ENCODE peak calls at places on chromosome 5, in seven cellular contexts. One of them, this sample, is unnamed.

GRCh38 chr5:206927-207536 is 10.9 kb downstream of the CCDC127 start:
- DNase-seq in spleen: no peak
- DNase-seq in prostate gland: no peak
- DNase-seq in suprapubic skin: no peak
- DNase-seq in IMR-90: no peak
- DNase-seq in upper lobe of left lung: no peak
- DNase-seq in transverse colon: no peak
- DNase-seq in this sample: no peak

GRCh38 chr5:54867310-54867944 is 118.0 kb downstream of the ESM1 start:
- DNase-seq in transverse colon: no peak
- DNase-seq in prostate gland: no peak
- DNase-seq in upper lobe of left lung: no peak
- DNase-seq in spleen: no peak
- DNase-seq in IMR-90: peak; percentile 75
- DNase-seq in suprapubic skin: no peak
- DNase-seq in this sample: no peak

GRCh38 chr5:96652769-96653455 is 9.3 kb upstream of the CAST start:
- DNase-seq in IMR-90: peak; percentile 30
- DNase-seq in prostate gland: no peak
- DNase-seq in suprapubic skin: no peak
- DNase-seq in transverse colon: no peak
- DNase-seq in spleen: no peak
- DNase-seq in upper lobe of left lung: no peak
- DNase-seq in this sample: no peak

GRCh38 chr5:72018158-72018803 is 89.0 kb upstream of the MAP1B start:
- DNase-seq in prostate gland: no peak
- DNase-seq in transverse colon: peak; percentile 71
- DNase-seq in spleen: peak; percentile 72
- DNase-seq in suprapubic skin: no peak
- DNase-seq in upper lobe of left lung: peak; percentile 29
- DNase-seq in IMR-90: peak; percentile 58
- DNase-seq in this sample: no peak

GRCh38 chr5:151157426-151158286 is at the start of gene ANXA6:
- DNase-seq in transverse colon: peak; percentile 81
- DNase-seq in suprapubic skin: peak; percentile 86
- DNase-seq in upper lobe of left lung: peak; percentile 94
- DNase-seq in prostate gland: peak; percentile 84
- DNase-seq in spleen: peak; percentile 96
- DNase-seq in IMR-90: peak; percentile 73
- DNase-seq in this sample: peak; percentile 84

GRCh38 chr5:67350185-67350584 is 153.6 kb upstream of the CD180 start:
- DNase-seq in IMR-90: no peak
- DNase-seq in suprapubic skin: no peak
- DNase-seq in prostate gland: no peak
- DNase-seq in transverse colon: no peak
- DNase-seq in upper lobe of left lung: peak; percentile 24
- DNase-seq in spleen: no peak
- DNase-seq in this sample: no peak

GRCh38 chr5:150068472-150068871 is 17.9 kb downstream of the CSF1R start:
- DNase-seq in upper lobe of left lung: no peak
- DNase-seq in transverse colon: no peak
- DNase-seq in IMR-90: no peak
- DNase-seq in prostate gland: no peak
- DNase-seq in spleen: peak; percentile 72
- DNase-seq in suprapubic skin: peak; percentile 57
- DNase-seq in this sample: no peak

GRCh38 chr5:135333737-135334515 is 65.1 kb downstream of the MACROH2A1 start:
- DNase-seq in prostate gland: no peak
- DNase-seq in upper lobe of left lung: no peak
- DNase-seq in IMR-90: peak; percentile 40
- DNase-seq in suprapubic skin: no peak
- DNase-seq in spleen: no peak
- DNase-seq in transverse colon: no peak
- DNase-seq in this sample: no peak

GRCh38 chr5:179371123-179371515 is 25.9 kb upstream of the ADAMTS2 start:
- DNase-seq in prostate gland: no peak
- DNase-seq in spleen: no peak
- DNase-seq in IMR-90: no peak
- DNase-seq in transverse colon: no peak
- DNase-seq in upper lobe of left lung: no peak
- DNase-seq in suprapubic skin: no peak
- DNase-seq in this sample: peak; percentile 10

GRCh38 chr5:79641414-79641813 is 29.2 kb downstream of the TENT2 start:
- DNase-seq in IMR-90: no peak
- DNase-seq in suprapubic skin: no peak
- DNase-seq in prostate gland: no peak
- DNase-seq in spleen: no peak
- DNase-seq in transverse colon: no peak
- DNase-seq in upper lobe of left lung: no peak
- DNase-seq in this sample: no peak

GRCh38 chr5:5381259-5382006 is 41.0 kb upstream of the ICE1 start:
- DNase-seq in upper lobe of left lung: no peak
- DNase-seq in IMR-90: no peak
- DNase-seq in suprapubic skin: no peak
- DNase-seq in spleen: no peak
- DNase-seq in transverse colon: no peak
- DNase-seq in prostate gland: no peak
- DNase-seq in this sample: no peak

GRCh38 chr5:164007062-164007461 is 501.6 kb downstream of the MAT2B start:
- DNase-seq in IMR-90: no peak
- DNase-seq in spleen: no peak
- DNase-seq in transverse colon: no peak
- DNase-seq in suprapubic skin: no peak
- DNase-seq in prostate gland: no peak
- DNase-seq in upper lobe of left lung: no peak
- DNase-seq in this sample: no peak

GRCh38 chr5:36363101-36363500 is 61.4 kb upstream of the RANBP3L start:
- DNase-seq in suprapubic skin: no peak
- DNase-seq in IMR-90: peak; percentile 43
- DNase-seq in upper lobe of left lung: no peak
- DNase-seq in spleen: no peak
- DNase-seq in transverse colon: no peak
- DNase-seq in prostate gland: no peak
- DNase-seq in this sample: no peak

GRCh38 chr5:144142030-144142825 is 28.2 kb downstream of the YIPF5 start:
- DNase-seq in IMR-90: peak; percentile 67
- DNase-seq in prostate gland: no peak
- DNase-seq in suprapubic skin: no peak
- DNase-seq in upper lobe of left lung: no peak
- DNase-seq in transverse colon: no peak
- DNase-seq in spleen: no peak
- DNase-seq in this sample: no peak

GRCh38 chr5:171357843-171358242 is 29.8 kb upstream of the NPM1 start:
- DNase-seq in transverse colon: no peak
- DNase-seq in spleen: peak; percentile 1
- DNase-seq in IMR-90: no peak
- DNase-seq in suprapubic skin: no peak
- DNase-seq in upper lobe of left lung: no peak
- DNase-seq in prostate gland: no peak
- DNase-seq in this sample: no peak

GRCh38 chr5:10676224-10676623 is 84.8 kb downstream of the DAP start:
- DNase-seq in transverse colon: no peak
- DNase-seq in upper lobe of left lung: no peak
- DNase-seq in spleen: no peak
- DNase-seq in IMR-90: peak; percentile 17
- DNase-seq in prostate gland: no peak
- DNase-seq in suprapubic skin: peak; percentile 59
- DNase-seq in this sample: no peak

GRCh38 chr5:125835293-125836172 is 587.7 kb upstream of the GRAMD2B start:
- DNase-seq in spleen: no peak
- DNase-seq in suprapubic skin: no peak
- DNase-seq in transverse colon: peak; percentile 39
- DNase-seq in upper lobe of left lung: peak; percentile 51
- DNase-seq in IMR-90: peak; percentile 40
- DNase-seq in prostate gland: no peak
- DNase-seq in this sample: no peak

GRCh38 chr5:67897980-67898379 is 317.6 kb upstream of the PIK3R1 start:
- DNase-seq in prostate gland: no peak
- DNase-seq in upper lobe of left lung: no peak
- DNase-seq in IMR-90: no peak
- DNase-seq in transverse colon: no peak
- DNase-seq in spleen: no peak
- DNase-seq in suprapubic skin: no peak
- DNase-seq in this sample: no peak

GRCh38 chr5:154479160-154479943 is 1.3 kb upstream of the HAND1 start:
- DNase-seq in suprapubic skin: no peak
- DNase-seq in spleen: peak; percentile 66
- DNase-seq in upper lobe of left lung: no peak
- DNase-seq in transverse colon: no peak
- DNase-seq in IMR-90: no peak
- DNase-seq in prostate gland: no peak
- DNase-seq in this sample: no peak

GRCh38 chr5:154478224-154478565 is at the start of gene HAND1:
- DNase-seq in prostate gland: no peak
- DNase-seq in suprapubic skin: no peak
- DNase-seq in IMR-90: no peak
- DNase-seq in upper lobe of left lung: peak; percentile 36
- DNase-seq in transverse colon: peak; percentile 75
- DNase-seq in spleen: no peak
- DNase-seq in this sample: no peak

GRCh38 chr5:154479944-154480750 is 2.1 kb upstream of the HAND1 start:
- DNase-seq in suprapubic skin: no peak
- DNase-seq in transverse colon: no peak
- DNase-seq in spleen: peak; percentile 35
- DNase-seq in IMR-90: no peak
- DNase-seq in upper lobe of left lung: no peak
- DNase-seq in prostate gland: no peak
- DNase-seq in this sample: no peak

GRCh38 chr5:154477382-154478223 is 424 bp downstream of the HAND1 start:
- DNase-seq in prostate gland: no peak
- DNase-seq in spleen: no peak
- DNase-seq in upper lobe of left lung: no peak
- DNase-seq in suprapubic skin: no peak
- DNase-seq in transverse colon: no peak
- DNase-seq in IMR-90: peak; percentile 1
- DNase-seq in this sample: no peak

DNA sequence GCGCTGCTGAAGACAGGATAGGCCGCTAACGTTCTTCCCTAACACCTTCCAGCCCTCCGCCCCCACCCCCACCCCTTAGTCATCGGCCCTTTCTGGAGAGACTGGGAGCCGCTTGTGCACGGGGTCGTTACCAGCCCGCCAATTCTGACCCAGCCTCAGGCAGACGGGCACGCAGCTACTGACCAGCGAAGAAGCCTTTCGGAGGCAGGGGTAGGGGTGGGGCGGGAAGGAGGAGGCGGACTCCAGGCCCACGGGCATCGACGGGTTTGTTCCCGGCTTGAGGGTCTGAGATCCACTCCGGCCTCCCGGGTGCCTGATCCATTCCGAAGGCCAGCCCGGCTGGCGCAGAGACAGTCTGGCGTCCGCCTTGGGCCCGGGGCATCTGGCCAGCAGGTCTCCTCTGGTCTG is 729 bp upstream of the HAND1 start:
- DNase-seq in transverse colon: no peak
- DNase-seq in spleen: no peak
- DNase-seq in suprapubic skin: no peak
- DNase-seq in prostate gland: no peak
- DNase-seq in IMR-90: no peak
- DNase-seq in upper lobe of left lung: no peak
- DNase-seq in this sample: no peak
- H3K4me3 ChIP-seq in transverse colon: peak overlapping the region; percentile 15
- H3K4me3 ChIP-seq in spleen: no peak overlapping the region
- H3K4me3 ChIP-seq in suprapubic skin: peak overlapping the region; percentile 50
- H3K4me3 ChIP-seq in prostate gland: no peak overlapping the region
- H3K4me3 ChIP-seq in IMR-90: no peak overlapping the region
- H3K4me3 ChIP-seq in upper lobe of left lung: no peak overlapping the region
- H3K4me3 ChIP-seq in this sample: peak overlapping the region; percentile 36

GRCh38 chr5:177310757-177311173 is 933 bp downstream of the MXD3 start:
- DNase-seq in transverse colon: peak; percentile 70
- DNase-seq in upper lobe of left lung: peak; percentile 59
- DNase-seq in IMR-90: peak; percentile 18
- DNase-seq in spleen: peak; percentile 88
- DNase-seq in suprapubic skin: peak; percentile 72
- DNase-seq in prostate gland: no peak
- DNase-seq in this sample: no peak

GRCh38 chr5:177308740-177309139 is 3.0 kb downstream of the MXD3 start:
- DNase-seq in prostate gland: no peak
- DNase-seq in upper lobe of left lung: no peak
- DNase-seq in IMR-90: no peak
- DNase-seq in transverse colon: no peak
- DNase-seq in suprapubic skin: no peak
- DNase-seq in spleen: no peak
- DNase-seq in this sample: no peak

GRCh38 chr5:177311361-177311722 is 356 bp downstream of the MXD3 start:
- DNase-seq in transverse colon: peak; percentile 38
- DNase-seq in suprapubic skin: no peak
- DNase-seq in upper lobe of left lung: no peak
- DNase-seq in prostate gland: no peak
- DNase-seq in IMR-90: no peak
- DNase-seq in spleen: no peak
- DNase-seq in this sample: no peak

GRCh38 chr5:177309351-177310191 is 2.1 kb downstream of the MXD3 start:
- DNase-seq in transverse colon: peak; percentile 80
- DNase-seq in suprapubic skin: no peak
- DNase-seq in IMR-90: peak; percentile 65
- DNase-seq in upper lobe of left lung: peak; percentile 83
- DNase-seq in spleen: peak; percentile 92
- DNase-seq in prostate gland: peak; percentile 65
- DNase-seq in this sample: no peak

GRCh38 chr5:177310332-177310731 is 1.4 kb downstream of the MXD3 start:
- DNase-seq in prostate gland: no peak
- DNase-seq in suprapubic skin: no peak
- DNase-seq in transverse colon: no peak
- DNase-seq in upper lobe of left lung: peak; percentile 23
- DNase-seq in spleen: peak; percentile 87
- DNase-seq in IMR-90: no peak
- DNase-seq in this sample: no peak
- H3K27ac ChIP-seq in prostate gland: no peak overlapping the region
- H3K27ac ChIP-seq in suprapubic skin: no peak overlapping the region
- H3K27ac ChIP-seq in transverse colon: peak overlapping the region; percentile 49
- H3K27ac ChIP-seq in upper lobe of left lung: peak overlapping the region; percentile 92
- H3K27ac ChIP-seq in spleen: peak overlapping the region; percentile 49
- H3K27ac ChIP-seq in IMR-90: no peak overlapping the region
- H3K27ac ChIP-seq in this sample: no peak overlapping the region

DNA sequence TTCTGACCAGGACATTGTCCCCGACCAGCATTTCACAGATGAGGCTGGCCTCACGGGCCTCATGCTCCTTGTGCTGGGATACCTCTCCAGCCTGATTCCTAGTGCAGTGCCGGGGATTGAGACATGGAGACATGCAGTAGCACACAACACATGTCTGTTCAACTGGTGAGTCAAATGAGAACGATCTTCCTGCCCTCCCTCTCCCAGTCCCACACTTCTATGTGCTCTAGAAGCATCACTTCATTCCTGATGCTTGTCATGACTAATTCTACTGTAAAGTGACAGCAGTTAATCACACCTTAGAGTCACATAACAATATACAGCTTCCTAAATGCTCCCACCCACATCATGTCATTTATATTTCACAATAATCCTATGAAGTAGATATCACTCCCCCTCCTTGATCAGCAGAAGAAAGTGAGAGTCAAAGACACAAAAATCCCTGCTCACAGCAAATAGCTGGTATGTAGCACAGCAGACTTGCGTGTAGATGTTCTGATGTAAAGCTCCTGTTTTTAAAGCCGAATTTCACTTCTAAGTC is 101.8 kb downstream of the CCDC192 start:
- DNase-seq in prostate gland: no peak
- DNase-seq in upper lobe of left lung: no peak
- DNase-seq in suprapubic skin: no peak
- DNase-seq in transverse colon: no peak
- DNase-seq in IMR-90: peak; percentile 61
- DNase-seq in spleen: no peak
- DNase-seq in this sample: no peak
- TF ChIP-seq POLR2A in prostate gland: no peak
- TF ChIP-seq POLR2A in upper lobe of left lung: no peak
- TF ChIP-seq POLR2A in suprapubic skin: no peak
- TF ChIP-seq POLR2A in transverse colon: no peak
- TF ChIP-seq POLR2A in IMR-90: no peak
- TF ChIP-seq POLR2A in spleen: no peak
- TF ChIP-seq POLR2A in this sample: no peak

GRCh38 chr5:180618830-180619562 is 27.7 kb upstream of the SCGB3A1 start:
- DNase-seq in prostate gland: no peak
- DNase-seq in suprapubic skin: no peak
- DNase-seq in IMR-90: peak; percentile 47
- DNase-seq in spleen: no peak
- DNase-seq in upper lobe of left lung: no peak
- DNase-seq in transverse colon: no peak
- DNase-seq in this sample: no peak
- H3K4me3 ChIP-seq in prostate gland: peak overlapping the region; percentile 19
- H3K4me3 ChIP-seq in suprapubic skin: peak overlapping the region; percentile 40
- H3K4me3 ChIP-seq in IMR-90: peak overlapping the region; percentile 28
- H3K4me3 ChIP-seq in spleen: no peak overlapping the region
- H3K4me3 ChIP-seq in upper lobe of left lung: peak overlapping the region; percentile 41
- H3K4me3 ChIP-seq in transverse colon: peak overlapping the region; percentile 27
- H3K4me3 ChIP-seq in this sample: peak overlapping the region; percentile 17